ENCODE peak calls at places on chromosomes 7 and 10, in ten cellular contexts. One of them, this sample, is unnamed.

GRCh38 chr10:31698169-31698890 is 230.3 kb downstream of the ARHGAP12 start:
- DNase-seq in upper lobe of right lung: no peak
- DNase-seq in heart right ventricle: no peak
- DNase-seq in HFF-Myc: no peak
- DNase-seq in ovary: no peak
- DNase-seq in GM20000: no peak
- DNase-seq in B cell: no peak
- DNase-seq in endodermal cell: no peak
- DNase-seq in psoas muscle: no peak
- DNase-seq in HFFc6: peak
- DNase-seq in this sample: no peak

GRCh38 chr7:5362466-5362865 is 61.2 kb downstream of the TNRC18 start:
- DNase-seq in psoas muscle: no peak
- DNase-seq in HFF-Myc: no peak
- DNase-seq in ovary: no peak
- DNase-seq in GM20000: no peak
- DNase-seq in HFFc6: no peak
- DNase-seq in endodermal cell: no peak
- DNase-seq in B cell: no peak
- DNase-seq in upper lobe of right lung: no peak
- DNase-seq in heart right ventricle: no peak
- DNase-seq in this sample: no peak

GRCh38 chr10:104308439-104308903 is 29.8 kb downstream of the ITPRIP start:
- DNase-seq in GM20000: peak
- DNase-seq in B cell: no peak
- DNase-seq in heart right ventricle: no peak
- DNase-seq in HFF-Myc: no peak
- DNase-seq in upper lobe of right lung: no peak
- DNase-seq in psoas muscle: no peak
- DNase-seq in endodermal cell: no peak
- DNase-seq in ovary: no peak
- DNase-seq in HFFc6: no peak
- DNase-seq in this sample: no peak

GRCh38 chr10:17580853-17581252 is 36.3 kb downstream of the HACD1 start:
- DNase-seq in heart right ventricle: no peak
- DNase-seq in upper lobe of right lung: no peak
- DNase-seq in psoas muscle: no peak
- DNase-seq in HFF-Myc: no peak
- DNase-seq in HFFc6: no peak
- DNase-seq in ovary: no peak
- DNase-seq in B cell: no peak
- DNase-seq in GM20000: no peak
- DNase-seq in endodermal cell: no peak
- DNase-seq in this sample: no peak

GRCh38 chr10:130202984-130203617 is 66.9 kb downstream of the GLRX3 start:
- DNase-seq in B cell: no peak
- DNase-seq in HFF-Myc: no peak
- DNase-seq in ovary: no peak
- DNase-seq in HFFc6: no peak
- DNase-seq in GM20000: no peak
- DNase-seq in heart right ventricle: no peak
- DNase-seq in upper lobe of right lung: no peak
- DNase-seq in endodermal cell: no peak
- DNase-seq in psoas muscle: no peak
- DNase-seq in this sample: no peak

GRCh38 chr7:93016085-93016471 is 101.7 kb downstream of the SAMD9 start:
- DNase-seq in psoas muscle: no peak
- DNase-seq in ovary: no peak
- DNase-seq in GM20000: no peak
- DNase-seq in heart right ventricle: no peak
- DNase-seq in HFF-Myc: no peak
- DNase-seq in HFFc6: peak
- DNase-seq in B cell: no peak
- DNase-seq in endodermal cell: no peak
- DNase-seq in upper lobe of right lung: no peak
- DNase-seq in this sample: no peak

GRCh38 chr7:25758559-25758958 is 393.4 kb upstream of the NFE2L3 start:
- DNase-seq in heart right ventricle: no peak
- DNase-seq in upper lobe of right lung: no peak
- DNase-seq in HFFc6: no peak
- DNase-seq in HFF-Myc: no peak
- DNase-seq in endodermal cell: no peak
- DNase-seq in psoas muscle: no peak
- DNase-seq in GM20000: no peak
- DNase-seq in ovary: no peak
- DNase-seq in B cell: no peak
- DNase-seq in this sample: no peak

GRCh38 chr7:139811106-139811505 is 18.0 kb upstream of the TBXAS1 start:
- DNase-seq in upper lobe of right lung: no peak
- DNase-seq in B cell: no peak
- DNase-seq in heart right ventricle: no peak
- DNase-seq in HFF-Myc: no peak
- DNase-seq in HFFc6: no peak
- DNase-seq in endodermal cell: no peak
- DNase-seq in GM20000: no peak
- DNase-seq in psoas muscle: no peak
- DNase-seq in ovary: no peak
- DNase-seq in this sample: no peak

GRCh38 chr7:36305226-36305625 is 84.4 kb upstream of the ANLN start:
- DNase-seq in B cell: no peak
- DNase-seq in ovary: no peak
- DNase-seq in heart right ventricle: no peak
- DNase-seq in HFF-Myc: no peak
- DNase-seq in GM20000: no peak
- DNase-seq in psoas muscle: no peak
- DNase-seq in HFFc6: no peak
- DNase-seq in endodermal cell: no peak
- DNase-seq in upper lobe of right lung: no peak
- DNase-seq in this sample: no peak

GRCh38 chr7:33075818-33076483 is 13.4 kb upstream of the NT5C3A start:
- DNase-seq in heart right ventricle: no peak
- DNase-seq in psoas muscle: no peak
- DNase-seq in endodermal cell: no peak
- DNase-seq in HFF-Myc: no peak
- DNase-seq in ovary: no peak
- DNase-seq in upper lobe of right lung: no peak
- DNase-seq in HFFc6: no peak
- DNase-seq in GM20000: no peak
- DNase-seq in B cell: no peak
- DNase-seq in this sample: no peak

GRCh38 chr10:46560952-46561351 is 4.5 kb upstream of the GPRIN2 start:
- DNase-seq in HFF-Myc: no peak
- DNase-seq in HFFc6: no peak
- DNase-seq in upper lobe of right lung: peak
- DNase-seq in ovary: no peak
- DNase-seq in psoas muscle: no peak
- DNase-seq in endodermal cell: peak
- DNase-seq in heart right ventricle: no peak
- DNase-seq in GM20000: no peak
- DNase-seq in B cell: no peak
- DNase-seq in this sample: no peak

GRCh38 chr10:112875474-112876267 is 74.4 kb upstream of the TCF7L2 start:
- DNase-seq in B cell: no peak
- DNase-seq in GM20000: no peak
- DNase-seq in psoas muscle: no peak
- DNase-seq in HFFc6: no peak
- DNase-seq in HFF-Myc: peak
- DNase-seq in upper lobe of right lung: no peak
- DNase-seq in heart right ventricle: no peak
- DNase-seq in endodermal cell: no peak
- DNase-seq in ovary: no peak
- DNase-seq in this sample: peak

GRCh38 chr7:157556339-157556944 is 219.6 kb downstream of the DNAJB6 start:
- DNase-seq in B cell: no peak
- DNase-seq in upper lobe of right lung: peak
- DNase-seq in HFFc6: no peak
- DNase-seq in psoas muscle: no peak
- DNase-seq in HFF-Myc: no peak
- DNase-seq in heart right ventricle: no peak
- DNase-seq in ovary: no peak
- DNase-seq in endodermal cell: peak
- DNase-seq in GM20000: no peak
- DNase-seq in this sample: no peak

GRCh38 chr7:30173058-30173897 is 38.5 kb downstream of the MTURN start:
- DNase-seq in GM20000: no peak
- DNase-seq in psoas muscle: peak
- DNase-seq in upper lobe of right lung: peak
- DNase-seq in HFFc6: peak
- DNase-seq in HFF-Myc: peak
- DNase-seq in heart right ventricle: peak
- DNase-seq in ovary: peak
- DNase-seq in B cell: no peak
- DNase-seq in endodermal cell: peak
- DNase-seq in this sample: peak

GRCh38 chr10:114634607-114634974 is 23.5 kb downstream of the ABLIM1 start:
- DNase-seq in heart right ventricle: peak
- DNase-seq in HFFc6: peak
- DNase-seq in endodermal cell: no peak
- DNase-seq in ovary: peak
- DNase-seq in upper lobe of right lung: peak
- DNase-seq in GM20000: no peak
- DNase-seq in psoas muscle: peak
- DNase-seq in HFF-Myc: peak
- DNase-seq in B cell: no peak
- DNase-seq in this sample: peak

GRCh38 chr10:80699602-80700039 is 161.9 kb downstream of the SH2D4B start:
- DNase-seq in HFFc6: peak
- DNase-seq in HFF-Myc: peak
- DNase-seq in B cell: peak
- DNase-seq in psoas muscle: peak
- DNase-seq in upper lobe of right lung: peak
- DNase-seq in GM20000: peak
- DNase-seq in heart right ventricle: peak
- DNase-seq in ovary: peak
- DNase-seq in endodermal cell: peak
- DNase-seq in this sample: peak

GRCh38 chr7:117312593-117312992 is 10.3 kb downstream of the WNT2 start:
- DNase-seq in endodermal cell: no peak
- DNase-seq in B cell: no peak
- DNase-seq in upper lobe of right lung: no peak
- DNase-seq in ovary: no peak
- DNase-seq in HFFc6: no peak
- DNase-seq in heart right ventricle: no peak
- DNase-seq in GM20000: no peak
- DNase-seq in psoas muscle: no peak
- DNase-seq in HFF-Myc: no peak
- DNase-seq in this sample: no peak
- TF ChIP-seq CTCF in endodermal cell: peak
- TF ChIP-seq CTCF in B cell: no peak
- TF ChIP-seq CTCF in upper lobe of right lung: peak
- TF ChIP-seq CTCF in ovary: no peak
- TF ChIP-seq CTCF in HFFc6: peak
- TF ChIP-seq CTCF in heart right ventricle: no peak
- TF ChIP-seq CTCF in GM20000: peak
- TF ChIP-seq CTCF in psoas muscle: no peak
- TF ChIP-seq CTCF in HFF-Myc: no peak
- TF ChIP-seq CTCF in this sample: peak

DNA sequence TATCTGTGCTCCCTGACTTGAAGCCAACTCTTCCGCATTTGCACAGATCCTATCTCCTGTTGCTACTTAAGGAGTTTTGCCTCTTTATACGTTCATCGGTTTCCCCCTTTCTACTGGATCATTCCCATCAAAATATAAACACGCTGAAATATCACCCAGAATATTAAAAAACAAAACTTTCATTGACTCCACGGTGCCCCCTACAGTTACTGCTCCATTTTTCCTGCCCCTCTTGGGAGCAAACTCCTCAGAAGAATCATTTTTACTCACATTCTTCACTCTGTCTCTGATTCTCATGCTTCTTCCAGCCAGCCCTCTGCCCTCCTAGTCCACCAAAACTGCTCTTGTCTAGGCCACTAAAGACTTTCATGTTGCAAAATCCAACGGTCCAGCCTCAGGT is 66.4 kb downstream of the MYOF start:
- DNase-seq in psoas muscle: no peak
- DNase-seq in ovary: no peak
- DNase-seq in HFFc6: no peak
- DNase-seq in GM20000: no peak
- DNase-seq in B cell: no peak
- DNase-seq in heart right ventricle: no peak
- DNase-seq in upper lobe of right lung: no peak
- DNase-seq in endodermal cell: peak
- DNase-seq in HFF-Myc: no peak
- DNase-seq in this sample: no peak
- TF ChIP-seq CTCF in psoas muscle: no peak
- TF ChIP-seq CTCF in ovary: no peak
- TF ChIP-seq CTCF in HFFc6: peak
- TF ChIP-seq CTCF in GM20000: no peak
- TF ChIP-seq CTCF in B cell: no peak
- TF ChIP-seq CTCF in heart right ventricle: no peak
- TF ChIP-seq CTCF in upper lobe of right lung: no peak
- TF ChIP-seq CTCF in endodermal cell: peak
- TF ChIP-seq CTCF in HFF-Myc: peak
- TF ChIP-seq CTCF in this sample: no peak

GRCh38 chr7:147650991-147651390 is 939.6 kb upstream of the C7orf33 start:
- DNase-seq in HFF-Myc: no peak
- DNase-seq in ovary: no peak
- DNase-seq in psoas muscle: no peak
- DNase-seq in upper lobe of right lung: no peak
- DNase-seq in heart right ventricle: no peak
- DNase-seq in HFFc6: no peak
- DNase-seq in endodermal cell: no peak
- DNase-seq in B cell: no peak
- DNase-seq in GM20000: no peak
- DNase-seq in this sample: no peak
- TF ChIP-seq CTCF in HFF-Myc: no peak
- TF ChIP-seq CTCF in ovary: no peak
- TF ChIP-seq CTCF in psoas muscle: no peak
- TF ChIP-seq CTCF in upper lobe of right lung: no peak
- TF ChIP-seq CTCF in heart right ventricle: no peak
- TF ChIP-seq CTCF in HFFc6: no peak
- TF ChIP-seq CTCF in endodermal cell: no peak
- TF ChIP-seq CTCF in B cell: no peak
- TF ChIP-seq CTCF in GM20000: no peak
- TF ChIP-seq CTCF in this sample: no peak

DNA sequence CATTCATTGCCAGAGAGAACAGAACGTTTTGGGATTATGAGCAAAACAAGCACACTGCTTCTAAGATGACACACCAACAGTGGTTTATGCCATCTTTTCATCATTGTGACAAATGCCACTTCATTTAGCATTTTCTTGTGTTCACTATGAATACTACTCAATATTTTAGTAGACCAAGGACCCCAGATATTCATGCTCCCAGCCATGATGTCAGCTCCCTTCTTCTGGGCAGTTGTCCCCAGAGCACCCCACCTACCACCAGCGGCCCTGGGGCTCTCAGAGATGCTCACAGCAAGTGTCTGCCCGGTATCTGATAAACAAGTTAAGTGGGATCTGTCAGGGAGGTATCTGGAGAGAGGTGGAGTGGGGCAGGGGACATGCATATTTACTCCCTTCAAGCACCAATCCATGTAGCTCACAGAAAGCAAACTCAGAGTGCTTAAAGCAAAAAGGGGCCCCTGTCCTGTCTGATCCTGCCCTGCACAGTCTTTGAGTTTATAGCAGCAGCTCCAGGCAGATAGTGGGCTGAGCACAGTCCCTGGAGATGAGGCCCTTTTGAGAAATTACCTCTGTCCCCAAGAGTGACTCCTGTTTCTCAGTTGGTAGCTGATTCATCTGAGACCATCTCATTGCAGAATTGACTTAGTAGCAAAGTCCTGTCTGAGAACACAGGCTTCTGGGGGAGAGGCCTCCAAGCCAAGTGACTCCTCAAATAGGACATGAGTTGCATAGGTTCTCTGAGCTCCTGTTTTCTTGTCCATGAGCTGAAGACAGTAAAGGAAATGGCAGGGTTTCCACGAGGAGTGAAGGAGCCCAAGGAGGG is 281.8 kb upstream of the KLF6 start:
- DNase-seq in GM20000: no peak
- DNase-seq in HFF-Myc: no peak
- DNase-seq in B cell: no peak
- DNase-seq in heart right ventricle: no peak
- DNase-seq in psoas muscle: no peak
- DNase-seq in upper lobe of right lung: no peak
- DNase-seq in HFFc6: no peak
- DNase-seq in ovary: no peak
- DNase-seq in endodermal cell: no peak
- DNase-seq in this sample: no peak
- TF ChIP-seq CTCF in GM20000: no peak
- TF ChIP-seq CTCF in HFF-Myc: no peak
- TF ChIP-seq CTCF in B cell: no peak
- TF ChIP-seq CTCF in heart right ventricle: no peak
- TF ChIP-seq CTCF in psoas muscle: no peak
- TF ChIP-seq CTCF in upper lobe of right lung: no peak
- TF ChIP-seq CTCF in HFFc6: no peak
- TF ChIP-seq CTCF in ovary: no peak
- TF ChIP-seq CTCF in endodermal cell: no peak
- TF ChIP-seq CTCF in this sample: no peak